ENCODE peak calls at places on chromosomes 4 and X, in four cellular contexts. One of them, this sample, is unnamed.
A peak's percentile ranks its signal among the peaks of the same experiment; 100 is the strongest.

GRCh38 chr4:7673111-7673510 is 238.4 kb upstream of the PSAPL1 start:
- DNase-seq in SK-N-SH: no peak
- DNase-seq in K562: no peak
- DNase-seq in GM12878: no peak
- DNase-seq in this sample: no peak

GRCh38 chrX:24063488-24063887 is 8.7 kb downstream of the EIF2S3 start:
- DNase-seq in SK-N-SH: no peak
- DNase-seq in K562: no peak
- DNase-seq in GM12878: no peak
- DNase-seq in this sample: no peak

GRCh38 chr4:622071-622995 is 3.0 kb upstream of the PDE6B start:
- DNase-seq in SK-N-SH: no peak
- DNase-seq in K562: no peak
- DNase-seq in GM12878: no peak
- DNase-seq in this sample: no peak

GRCh38 chrX:46152756-46153155 is 392.5 kb downstream of the ZNF674 start:
- DNase-seq in SK-N-SH: no peak
- DNase-seq in K562: no peak
- DNase-seq in GM12878: no peak
- DNase-seq in this sample: no peak

GRCh38 chrX:148871422-148872152 is 371.2 kb downstream of the AFF2 start:
- DNase-seq in SK-N-SH: no peak
- DNase-seq in K562: no peak
- DNase-seq in GM12878: no peak
- DNase-seq in this sample: no peak

GRCh38 chrX:9765072-9765736 is 443 bp downstream of the GPR143 start:
- DNase-seq in SK-N-SH: no peak
- DNase-seq in K562: no peak
- DNase-seq in GM12878: no peak
- DNase-seq in this sample: no peak

GRCh38 chrX:73876897-73877296 is 313.9 kb downstream of the CHIC1 start:
- DNase-seq in SK-N-SH: no peak
- DNase-seq in K562: no peak
- DNase-seq in GM12878: no peak
- DNase-seq in this sample: no peak

GRCh38 chrX:104921606-104922205 is 298.8 kb downstream of the TEX13A start:
- DNase-seq in SK-N-SH: no peak
- DNase-seq in K562: no peak
- DNase-seq in GM12878: no peak
- DNase-seq in this sample: no peak

GRCh38 chr4:3286335-3287175 is 6.3 kb upstream of the RGS12 start:
- DNase-seq in SK-N-SH: no peak
- DNase-seq in K562: no peak
- DNase-seq in GM12878: peak; percentile 70
- DNase-seq in this sample: peak; percentile 47

GRCh38 chrX:108209006-108209554 is 117.5 kb downstream of the ATG4A start:
- DNase-seq in SK-N-SH: no peak
- DNase-seq in K562: no peak
- DNase-seq in GM12878: no peak
- DNase-seq in this sample: no peak

GRCh38 chr4:183504930-183505555 is at the start of gene ING2:
- DNase-seq in SK-N-SH: peak; percentile 89
- DNase-seq in K562: peak; percentile 83
- DNase-seq in GM12878: no peak
- DNase-seq in this sample: peak; percentile 67

GRCh38 chr4:96315815-96316214 is 475.9 kb downstream of the PDHA2 start:
- DNase-seq in SK-N-SH: no peak
- DNase-seq in K562: no peak
- DNase-seq in GM12878: no peak
- DNase-seq in this sample: no peak

GRCh38 chr4:10521386-10521785 is 64.2 kb upstream of the ZNF518B start:
- DNase-seq in SK-N-SH: no peak
- DNase-seq in K562: no peak
- DNase-seq in GM12878: no peak
- DNase-seq in this sample: no peak

GRCh38 chrX:129522184-129523059 is 868 bp downstream of the SMARCA1 start:
- DNase-seq in SK-N-SH: peak; percentile 78
- DNase-seq in K562: peak; percentile 40
- DNase-seq in GM12878: no peak
- DNase-seq in this sample: no peak

GRCh38 chr4:42655921-42656735 is 777 bp downstream of the ATP8A1 start:
- DNase-seq in SK-N-SH: peak; percentile 69
- DNase-seq in K562: no peak
- DNase-seq in GM12878: no peak
- DNase-seq in this sample: peak; percentile 69

GRCh38 chrX:46989548-46989947 is 77.3 kb downstream of the JADE3 start:
- DNase-seq in SK-N-SH: no peak
- DNase-seq in K562: no peak
- DNase-seq in GM12878: no peak
- DNase-seq in this sample: no peak

GRCh38 chr4:13399257-13399656 is 84.9 kb downstream of the RAB28 start:
- DNase-seq in SK-N-SH: no peak
- DNase-seq in K562: peak; percentile 31
- DNase-seq in GM12878: no peak
- DNase-seq in this sample: no peak

GRCh38 chrX:119622356-119623232 is 16.4 kb upstream of the NKRF start:
- DNase-seq in SK-N-SH: no peak
- DNase-seq in K562: no peak
- DNase-seq in GM12878: no peak
- DNase-seq in this sample: no peak

GRCh38 chrX:116607766-116608165 is 145.0 kb upstream of the CT83 start:
- DNase-seq in SK-N-SH: no peak
- DNase-seq in K562: no peak
- DNase-seq in GM12878: no peak
- DNase-seq in this sample: no peak

GRCh38 chrX:111467896-111468295 is 43.5 kb upstream of the SERTM2 start:
- DNase-seq in SK-N-SH: no peak
- DNase-seq in K562: no peak
- DNase-seq in GM12878: no peak
- DNase-seq in this sample: no peak

DNA sequence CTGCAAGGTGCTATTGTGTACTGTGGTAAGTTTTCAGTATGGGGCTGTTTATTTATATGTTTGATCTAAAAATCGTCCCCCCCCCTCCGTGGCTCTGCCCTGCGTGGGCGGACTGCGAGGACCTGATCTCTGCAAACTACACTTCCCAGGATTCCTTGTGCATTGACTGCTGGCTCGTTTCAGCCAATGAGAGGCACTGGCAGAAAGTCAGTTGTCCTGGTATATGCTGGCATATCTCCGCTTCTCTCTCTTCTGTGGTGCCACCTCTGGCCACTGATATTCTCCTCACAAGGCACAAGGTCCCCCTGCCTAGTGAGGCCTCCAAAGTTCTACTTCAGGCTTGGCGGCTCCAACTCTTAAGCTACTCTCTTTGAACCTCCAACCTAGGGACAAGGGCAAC is 168.8 kb upstream of the ZFP42 start:
- DNase-seq in SK-N-SH: no peak
- DNase-seq in K562: no peak
- DNase-seq in GM12878: no peak
- DNase-seq in this sample: no peak
- TF ChIP-seq NRF1 in SK-N-SH: no peak
- TF ChIP-seq NRF1 in K562: no peak
- TF ChIP-seq NRF1 in GM12878: no peak
- TF ChIP-seq NRF1 in this sample: no peak

GRCh38 chr4:113020966-113021365 is 28.5 kb upstream of the ANK2 start:
- DNase-seq in SK-N-SH: no peak
- DNase-seq in K562: no peak
- DNase-seq in GM12878: no peak
- DNase-seq in this sample: no peak
- TF ChIP-seq NRF1 in SK-N-SH: no peak
- TF ChIP-seq NRF1 in K562: no peak
- TF ChIP-seq NRF1 in GM12878: no peak
- TF ChIP-seq NRF1 in this sample: no peak

GRCh38 chr4:25233737-25234389 is at the start of gene PI4K2B:
- DNase-seq in SK-N-SH: peak; percentile 94
- DNase-seq in K562: peak; percentile 96
- DNase-seq in GM12878: peak; percentile 53
- DNase-seq in this sample: peak; percentile 44

GRCh38 chr4:25233194-25233593 is 639 bp upstream of the PI4K2B start:
- DNase-seq in SK-N-SH: no peak
- DNase-seq in K562: no peak
- DNase-seq in GM12878: no peak
- DNase-seq in this sample: no peak

GRCh38 chr4:25235401-25235800 is 1.6 kb downstream of the PI4K2B start:
- DNase-seq in SK-N-SH: no peak
- DNase-seq in K562: no peak
- DNase-seq in GM12878: no peak
- DNase-seq in this sample: no peak

GRCh38 chr4:25236971-25237370 is 3.1 kb downstream of the PI4K2B start:
- DNase-seq in SK-N-SH: no peak
- DNase-seq in K562: no peak
- DNase-seq in GM12878: no peak
- DNase-seq in this sample: no peak

DNA sequence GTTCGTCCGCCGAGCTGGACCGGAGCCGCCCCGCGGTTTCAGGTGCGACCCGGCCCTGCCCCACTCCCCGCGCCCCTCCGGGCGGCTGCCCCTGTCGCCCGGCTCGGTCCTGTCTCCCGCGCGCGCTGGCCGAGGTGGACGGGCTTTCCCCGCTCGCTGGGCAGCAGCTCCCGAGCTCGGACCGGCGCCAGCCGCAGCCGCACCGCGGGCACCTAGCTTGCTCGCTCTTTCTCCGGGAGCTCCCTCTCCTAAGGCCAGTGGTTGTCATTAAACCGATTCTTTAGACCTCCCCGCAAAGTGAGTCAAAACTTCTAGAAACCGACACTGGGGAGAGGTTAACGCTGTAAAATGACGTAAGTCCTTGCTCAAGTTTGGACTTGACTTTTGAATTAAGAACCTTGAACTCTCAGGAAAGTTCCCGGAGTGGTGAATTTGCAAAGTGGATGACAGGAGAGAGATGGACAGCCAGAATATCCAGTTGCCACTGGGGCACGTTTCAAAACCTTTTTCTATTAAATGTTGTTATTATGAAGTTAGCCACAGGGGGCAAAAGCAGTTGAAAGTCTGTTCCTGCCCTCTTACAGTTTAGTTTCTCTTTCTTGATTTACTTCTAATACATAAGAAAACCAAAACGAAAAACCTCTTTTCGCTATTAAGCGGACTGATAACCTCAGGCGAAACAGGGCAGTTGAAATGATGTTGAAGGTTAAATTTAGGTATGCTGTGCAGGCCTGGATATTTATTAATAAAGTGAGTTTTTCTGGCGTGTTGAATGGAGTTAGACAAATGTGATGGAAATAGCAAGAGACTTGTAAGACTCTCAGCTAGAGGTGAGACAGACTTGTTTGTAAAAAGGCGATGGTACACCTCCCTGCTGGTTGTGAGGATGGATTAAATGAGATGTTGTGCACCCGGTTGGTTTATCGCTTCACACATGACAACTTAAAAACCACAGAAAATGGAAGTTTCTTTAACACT is 846 bp downstream of the PI4K2B start:
- DNase-seq in SK-N-SH: peak; percentile 71
- DNase-seq in K562: peak; percentile 64
- DNase-seq in GM12878: peak; percentile 78
- DNase-seq in this sample: peak; percentile 75
- TF ChIP-seq NRF1 in SK-N-SH: no peak
- TF ChIP-seq NRF1 in K562: no peak
- TF ChIP-seq NRF1 in GM12878: no peak
- TF ChIP-seq NRF1 in this sample: no peak

DNA sequence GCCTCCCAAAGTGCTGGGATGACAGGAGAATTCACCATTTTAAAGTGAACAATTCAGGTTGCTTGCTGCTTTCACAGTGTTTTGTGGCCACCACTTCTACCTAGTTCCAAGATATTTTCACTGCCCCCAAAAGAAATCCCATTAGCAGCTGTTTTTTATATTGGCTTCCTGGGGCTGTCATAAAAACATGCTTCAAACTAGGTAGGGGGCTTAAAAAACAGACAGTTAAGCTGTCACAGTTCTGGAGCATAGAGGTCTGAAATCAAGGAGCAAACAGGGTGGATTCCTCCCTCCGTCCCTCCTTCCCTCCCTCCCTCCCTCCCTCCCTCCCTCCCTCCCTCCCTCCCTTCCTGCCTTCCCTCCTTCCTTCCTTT is 3.0 kb upstream of the XG start:
- DNase-seq in SK-N-SH: no peak
- DNase-seq in K562: no peak
- DNase-seq in GM12878: no peak
- DNase-seq in this sample: no peak
- TF ChIP-seq NRF1 in SK-N-SH: no peak
- TF ChIP-seq NRF1 in K562: no peak
- TF ChIP-seq NRF1 in GM12878: no peak
- TF ChIP-seq NRF1 in this sample: no peak

GRCh38 chr4:76987153-76987562 is 37.6 kb downstream of the SEPTIN11 start:
- DNase-seq in SK-N-SH: no peak
- DNase-seq in K562: no peak
- DNase-seq in GM12878: no peak
- DNase-seq in this sample: no peak

GRCh38 chr4:76984127-76984526 is 34.6 kb downstream of the SEPTIN11 start:
- DNase-seq in SK-N-SH: peak; percentile 39
- DNase-seq in K562: peak; percentile 16
- DNase-seq in GM12878: peak; percentile 40
- DNase-seq in this sample: no peak

GRCh38 chr4:76987685-76988084 is 38.1 kb downstream of the SEPTIN11 start:
- DNase-seq in SK-N-SH: no peak
- DNase-seq in K562: no peak
- DNase-seq in GM12878: no peak
- DNase-seq in this sample: no peak

GRCh38 chr4:76982638-76983579 is 33.4 kb downstream of the SEPTIN11 start:
- DNase-seq in SK-N-SH: no peak
- DNase-seq in K562: peak; percentile 56
- DNase-seq in GM12878: no peak
- DNase-seq in this sample: no peak

GRCh38 chr4:76984788-76985211 is 35.2 kb downstream of the SEPTIN11 start:
- DNase-seq in SK-N-SH: peak; percentile 42
- DNase-seq in K562: no peak
- DNase-seq in GM12878: no peak
- DNase-seq in this sample: no peak
- TF ChIP-seq NRF1 in SK-N-SH: no peak
- TF ChIP-seq NRF1 in K562: no peak
- TF ChIP-seq NRF1 in GM12878: no peak
- TF ChIP-seq NRF1 in this sample: no peak